ENCODE peak calls at places on chromosomes 11 and 22, in eight cellular contexts. L is activated naive CD4-positive, alpha-beta T cell treated with anti-CD3 and anti-CD28 coated beads, Interleukin-2, amount 50 U/mL, for 16 hours; G is stimulated activated CD8-positive, alpha-beta memory T cell treated with anti-CD3 and anti-CD28 coated beads, Interleukin-4, amount 100 ng/mL, for 1 hour; Z is fibroblast of the conjunctiva; D is MV-4-11; S is A172; K is RPMI8226; N is iPS-NIHi11. R is an unnamed sample.

GRCh38 chr11:101407324-101407723 is 176.5 kb downstream of the TRPC6 start:
- DNase-seq in L (no peak), G (no peak), Z (no peak), D (no peak), S (no peak), K (no peak), N (no peak), R (no peak)

GRCh38 chr22:44136112-44136511 is 44.6 kb upstream of the PARVG start:
- DNase-seq in L (no peak), G (no peak), Z (no peak), D (no peak), S (no peak), K (no peak), N (no peak), R (no peak)

GRCh38 chr22:46390652-46391301 is 55.3 kb downstream of the TRMU start:
- DNase-seq in L (no peak), G (no peak), Z (peak; percentile 55), D (peak; percentile 45), S (no peak), K (peak; percentile 59), N (no peak), R (peak; percentile 27)

GRCh38 chr22:30947163-30947820 is 21.3 kb downstream of the MORC2 start:
- DNase-seq in L (no peak), G (no peak), Z (no peak), D (no peak), S (no peak), K (no peak), N (no peak), R (peak; percentile 90)

GRCh38 chr11:117045196-117045595 is 53.0 kb downstream of the SIK3 start:
- DNase-seq in L (no peak), G (no peak), Z (peak; percentile 80), D (no peak), S (no peak), K (no peak), N (peak; percentile 22), R (peak; percentile 23)

GRCh38 chr11:38138972-38139371 is 1540.9 kb upstream of the RAG2 start:
- DNase-seq in L (no peak), G (no peak), Z (no peak), D (no peak), S (no peak), K (no peak), N (no peak), R (no peak)

GRCh38 chr11:47980907-47981621 is 705 bp downstream of the PTPRJ start:
- DNase-seq in L (peak; percentile 29), G (no peak), Z (no peak), D (no peak), S (no peak), K (peak; percentile 35), N (peak; percentile 80), R (peak; percentile 88)

GRCh38 chr22:47059701-47060161 is 297.3 kb downstream of the TBC1D22A start:
- DNase-seq in L (no peak), G (no peak), Z (no peak), D (no peak), S (no peak), K (no peak), N (no peak), R (no peak)

GRCh38 chr22:27581688-27582087 is 219.9 kb downstream of the MN1 start:
- DNase-seq in L (no peak), G (no peak), Z (peak; percentile 77), D (no peak), S (no peak), K (no peak), N (no peak), R (no peak)

GRCh38 chr11:12303431-12304149 is 73.8 kb upstream of the PARVA start:
- DNase-seq in L (no peak), G (no peak), Z (no peak), D (no peak), S (no peak), K (no peak), N (no peak), R (no peak)

GRCh38 chr11:27934830-27935145 is 173.2 kb downstream of the KIF18A start:
- DNase-seq in L (no peak), G (no peak), Z (peak; percentile 80), D (no peak), S (peak; percentile 98), K (no peak), N (peak; percentile 30), R (no peak)

GRCh38 chr22:50283821-50284220 is 13.6 kb upstream of the MAPK11 start:
- DNase-seq in L (no peak), G (no peak), Z (no peak), D (no peak), S (no peak), K (no peak), N (no peak), R (no peak)

GRCh38 chr11:80719292-80719646 is 1278.4 kb upstream of the TENM4 start:
- DNase-seq in L (no peak), G (no peak), Z (no peak), D (no peak), S (no peak), K (no peak), N (no peak), R (peak; percentile 5)

GRCh38 chr11:118918128-118918685 is 7.5 kb downstream of the BCL9L start:
- DNase-seq in L (no peak), G (no peak), Z (peak; percentile 94), D (peak; percentile 27), S (peak; percentile 79), K (no peak), N (no peak), R (peak; percentile 71)

GRCh38 chr22:35749808-35750207 is 32.1 kb downstream of the APOL5 start:
- DNase-seq in L (no peak), G (no peak), Z (no peak), D (no peak), S (no peak), K (no peak), N (no peak), R (no peak)

GRCh38 chr22:17984114-17984513 is 40.2 kb downstream of the MICAL3 start:
- DNase-seq in L (no peak), G (no peak), Z (no peak), D (no peak), S (peak; percentile 43), K (no peak), N (no peak), R (no peak)

GRCh38 chr22:30114356-30114755 is 34.1 kb downstream of the HORMAD2 start:
- DNase-seq in L (no peak), G (no peak), Z (no peak), D (no peak), S (no peak), K (no peak), N (no peak), R (no peak)

GRCh38 chr11:128776088-128776433 is 82.2 kb downstream of the FLI1 start:
- DNase-seq in L (peak; percentile 21), G (no peak), Z (no peak), D (no peak), S (no peak), K (no peak), N (no peak), R (no peak)

R was measured in neural progenitor cell.